ENCODE peak calls at places on chromosome 21, in four cellular contexts. T is adipocyte, X is colonic mucosa, U is HFFc6. J is an unnamed sample.

GRCh38 chr21:37082375-37082774 is 9.3 kb downstream of the TTC3 start:
- DNase-seq in T (no peak), X (no peak), U (no peak), J (no peak)

GRCh38 chr21:43832648-43833047 is 32.4 kb upstream of the AGPAT3 start:
- DNase-seq in X (no peak), U (no peak), T (no peak), J (no peak)

GRCh38 chr21:19553930-19554615 is 1150.5 kb upstream of the TMPRSS15 start:
- DNase-seq in U (no peak), X (no peak), T (no peak), J (no peak)

GRCh38 chr21:25910809-25911208 is 176.0 kb downstream of the GABPA start:
- DNase-seq in T (no peak), U (no peak), X (no peak), J (no peak)

GRCh38 chr21:44519346-44520325 is 20.4 kb downstream of the KRTAP10-1 start:
- DNase-seq in U (no peak), X (no peak), T (no peak), J (no peak)

GRCh38 chr21:17352937-17353655 is 159.7 kb upstream of the CXADR start:
- DNase-seq in U (no peak), X (no peak), T (no peak), J (no peak)

GRCh38 chr21:19683492-19683891 is 1279.9 kb upstream of the TMPRSS15 start:
- DNase-seq in T (no peak), X (no peak), U (no peak), J (no peak)

GRCh38 chr21:38751379-38752050 is 54.2 kb upstream of the ETS2 start:
- DNase-seq in T (no peak), X (no peak), U (no peak), J (no peak)

GRCh38 chr21:36347278-36347961 is 27.4 kb downstream of the MORC3 start:
- DNase-seq in U (peak), T (peak), X (no peak), J (no peak)

GRCh38 chr21:43289966-43290365 is 121.2 kb downstream of the CRYAA start:
- DNase-seq in U (no peak), X (no peak), T (no peak), J (no peak)

GRCh38 chr21:38349111-38349746 is 92.4 kb downstream of the KCNJ15 start:
- DNase-seq in U (no peak), T (peak), X (no peak), J (no peak)

GRCh38 chr21:14752006-14752909 is 206.1 kb upstream of the SAMSN1 start:
- DNase-seq in T (no peak), U (no peak), X (no peak), J (no peak)

GRCh38 chr21:9780441-9780937 is 740.9 kb upstream of the TPTE start:
- DNase-seq in U (no peak), X (no peak), T (no peak), J (no peak)